ENCODE peak calls at places on chromosomes 13 and 19, in four cellular contexts. A is RWPE1; S is CD4-positive, CD25-positive, alpha-beta regulatory T cell; D is stimulated activated CD8-positive, alpha-beta memory T cell treated with anti-CD3 and anti-CD28 coated beads, Interleukin-12 subunit alpha, Interleukin-12 subunit beta, amount 100 ng/mL, for 1 hour. V is an unnamed sample.

GRCh38 chr19:38529610-38530009 is 88.1 kb downstream of the MAP4K1 start:
- DNase-seq in A (no peak), S (no peak), D (no peak), V (no peak)

GRCh38 chr13:41991936-41992335 is 31.0 kb upstream of the VWA8 start:
- DNase-seq in A (no peak), S (no peak), D (no peak), V (no peak)

GRCh38 chr13:69198706-69199105 is 908.9 kb upstream of the ATXN8OS start:
- DNase-seq in A (no peak), S (no peak), D (no peak), V (no peak)

GRCh38 chr19:39301021-39301420 is 4.8 kb downstream of the IFNL1 start:
- DNase-seq in A (no peak), S (no peak), D (no peak), V (no peak)

GRCh38 chr19:45238556-45238955 is 6.7 kb downstream of the EXOC3L2 start:
- DNase-seq in A (no peak), S (no peak), D (no peak), V (no peak)

GRCh38 chr13:30685987-30686386 is 49.4 kb upstream of the ALOX5AP start:
- DNase-seq in A (no peak), S (no peak), D (no peak), V (no peak)

GRCh38 chr13:75492389-75492788 is 10.4 kb upstream of the TBC1D4 start:
- DNase-seq in A (no peak), S (no peak), D (no peak), V (no peak)

GRCh38 chr19:35945121-35945792 is 9.1 kb downstream of the LRFN3 start:
- DNase-seq in A (no peak), S (no peak), D (no peak), V (no peak)

GRCh38 chr13:19845758-19846157 is 17.7 kb downstream of the ZMYM5 start:
- DNase-seq in A (peak; percentile 97), S (peak; percentile 11), D (no peak), V (peak; percentile 62)

GRCh38 chr13:25927966-25928365 is 123.8 kb downstream of the SHISA2 start:
- DNase-seq in A (no peak), S (no peak), D (no peak), V (no peak)

GRCh38 chr19:1408300-1409203 is 1.2 kb downstream of the DAZAP1 start:
- DNase-seq in A (no peak), S (peak; percentile 82), D (peak; percentile 31), V (no peak)

GRCh38 chr19:49809155-49809986 is 3.7 kb downstream of the FUZ start:
- DNase-seq in A (peak; percentile 31), S (peak; percentile 59), D (peak; percentile 16), V (peak; percentile 50)

GRCh38 chr19:30178721-30179402 is 193.3 kb upstream of the ZNF536 start:
- DNase-seq in A (no peak), S (no peak), D (no peak), V (no peak)

GRCh38 chr13:71854401-71854800 is 12.6 kb downstream of the DACH1 start:
- DNase-seq in A (no peak), S (no peak), D (no peak), V (no peak)

GRCh38 chr13:100089633-100090032 is 740 bp downstream of the PCCA start:
- DNase-seq in A (peak; percentile 20), S (peak; percentile 70), D (no peak), V (peak; percentile 44)

GRCh38 chr13:98992355-98992754 is 14.5 kb upstream of the DOCK9 start:
- DNase-seq in A (no peak), S (no peak), D (no peak), V (no peak)

GRCh38 chr19:11047856-11048255 is 41.4 kb upstream of the LDLR start:
- DNase-seq in A (no peak), S (no peak), D (no peak), V (no peak)

GRCh38 chr13:110340812-110341444 is 33.8 kb downstream of the COL4A2 start:
- DNase-seq in A (no peak), S (peak; percentile 71), D (peak; percentile 25), V (no peak)

V was measured in SW480.